ENCODE peak calls at places on chromosomes 7 and 10, in four cellular contexts. W is NCI-H2029; L is stimulated activated CD8-positive, alpha-beta memory T cell treated with anti-CD3 and anti-CD28 coated beads, Interleukin-7, amount 100 ng/mL, for 24 hours; V is mesothelial cell of epicardium. Y is an unnamed sample.

GRCh38 chr10:5260828-5261227 is 64.2 kb downstream of the AKR1C4 start:
- DNase-seq in W (no peak), L (no peak), V (no peak), Y (no peak)

GRCh38 chr7:135281363-135281949 is 47.8 kb downstream of the STRA8 start:
- DNase-seq in W (peak), L (peak), V (peak), Y (no peak)

GRCh38 chr10:71323407-71323806 is 4.3 kb downstream of the SLC29A3 start:
- DNase-seq in W (no peak), L (no peak), V (no peak), Y (peak)

GRCh38 chr7:111215550-111215949 is 124.6 kb downstream of the LRRN3 start:
- DNase-seq in W (no peak), L (no peak), V (no peak), Y (no peak)

GRCh38 chr7:8260871-8261707 is 878 bp downstream of the ICA1 start:
- DNase-seq in W (peak), L (no peak), V (peak), Y (peak)

GRCh38 chr7:96901822-96902412 is 103.4 kb upstream of the DLX6 start:
- DNase-seq in W (peak), L (no peak), V (no peak), Y (no peak)

GRCh38 chr10:1381339-1381738 is 325.2 kb downstream of the WDR37 start:
- DNase-seq in W (no peak), L (no peak), V (no peak), Y (no peak)

GRCh38 chr7:133691727-133692450 is 435.3 kb upstream of the LRGUK start:
- DNase-seq in W (no peak), L (no peak), V (no peak), Y (no peak)

GRCh38 chr7:43650457-43651052 is 67.6 kb downstream of the STK17A start:
- DNase-seq in W (no peak), L (no peak), V (no peak), Y (no peak)

Y was measured in 8988T.